ENCODE peak calls at places on chromosomes 11 and 22, in nine cellular contexts. H is OCI-LY7, U is testis, S is tibial artery, W is cardiac muscle cell, T is retinal pigment epithelial cell, D is ovary, L is chondrocyte, F is SK-N-SH. O is an unnamed sample.

GRCh38 chr11:2272946-2273280 is 2.5 kb upstream of the ASCL2 start:
- DNase-seq in H (no peak), U (peak; percentile 4), S (peak; percentile 40), W (no peak), T (no peak), D (no peak), L (no peak), F (no peak), O (no peak)

GRCh38 chr11:86069408-86070086 is 663 bp upstream of the PICALM start:
- DNase-seq in H (peak; percentile 53), U (peak; percentile 27), S (no peak), W (peak; percentile 80), T (peak; percentile 89), D (peak; percentile 9), L (no peak), F (peak; percentile 22), O (peak; percentile 44)

GRCh38 chr22:19105867-19106802 is 16.1 kb downstream of the DGCR2 start:
- DNase-seq in H (peak; percentile 55), U (no peak), S (peak; percentile 56), W (no peak), T (no peak), D (no peak), L (peak; percentile 48), F (peak; percentile 57), O (no peak)

GRCh38 chr11:65182258-65183170 is 786 bp downstream of the CAPN1 start:
- DNase-seq in H (peak; percentile 25), U (no peak), S (peak; percentile 72), W (peak; percentile 50), T (no peak), D (peak; percentile 31), L (no peak), F (no peak), O (peak; percentile 42)

GRCh38 chr11:92975285-92975684 is 5.8 kb downstream of the MTNR1B start:
- DNase-seq in H (no peak), U (no peak), S (no peak), W (no peak), T (no peak), D (no peak), L (no peak), F (no peak), O (no peak)

GRCh38 chr11:813440-814096 is 3.8 kb downstream of the RPLP2 start:
- DNase-seq in H (no peak), U (no peak), S (no peak), W (no peak), T (no peak), D (no peak), L (no peak), F (no peak), O (no peak)

GRCh38 chr11:35558468-35558867 is 33.1 kb upstream of the PAMR1 start:
- DNase-seq in H (no peak), U (no peak), S (no peak), W (no peak), T (no peak), D (no peak), L (no peak), F (no peak), O (no peak)

GRCh38 chr11:44758996-44759395 is 32.2 kb downstream of the TSPAN18 start:
- DNase-seq in H (no peak), U (no peak), S (peak; percentile 31), W (no peak), T (no peak), D (no peak), L (no peak), F (no peak), O (no peak)

GRCh38 chr11:5335166-5335565 is 8.2 kb downstream of the OR51B5 start:
- DNase-seq in H (no peak), U (no peak), S (no peak), W (no peak), T (no peak), D (no peak), L (no peak), F (no peak), O (no peak)

GRCh38 chr11:79196950-79197349 is 243.9 kb downstream of the TENM4 start:
- DNase-seq in H (no peak), U (no peak), S (no peak), W (no peak), T (no peak), D (no peak), L (no peak), F (no peak), O (no peak)

GRCh38 chr22:48825802-48826520 is 1001.7 kb downstream of the BRD1 start:
- DNase-seq in H (no peak), U (no peak), S (peak; percentile 57), W (no peak), T (no peak), D (no peak), L (peak; percentile 88), F (no peak), O (no peak)

GRCh38 chr11:6418958-6419611 is at the start of gene APBB1:
- DNase-seq in H (peak; percentile 81), U (peak; percentile 77), S (peak; percentile 83), W (peak; percentile 71), T (no peak), D (peak; percentile 75), L (no peak), F (peak; percentile 96), O (peak; percentile 76)

GRCh38 chr11:5626191-5626590 is 1.4 kb downstream of the TRIM34 start:
- DNase-seq in H (no peak), U (no peak), S (no peak), W (no peak), T (peak; percentile 50), D (no peak), L (no peak), F (no peak), O (no peak)

DNA sequence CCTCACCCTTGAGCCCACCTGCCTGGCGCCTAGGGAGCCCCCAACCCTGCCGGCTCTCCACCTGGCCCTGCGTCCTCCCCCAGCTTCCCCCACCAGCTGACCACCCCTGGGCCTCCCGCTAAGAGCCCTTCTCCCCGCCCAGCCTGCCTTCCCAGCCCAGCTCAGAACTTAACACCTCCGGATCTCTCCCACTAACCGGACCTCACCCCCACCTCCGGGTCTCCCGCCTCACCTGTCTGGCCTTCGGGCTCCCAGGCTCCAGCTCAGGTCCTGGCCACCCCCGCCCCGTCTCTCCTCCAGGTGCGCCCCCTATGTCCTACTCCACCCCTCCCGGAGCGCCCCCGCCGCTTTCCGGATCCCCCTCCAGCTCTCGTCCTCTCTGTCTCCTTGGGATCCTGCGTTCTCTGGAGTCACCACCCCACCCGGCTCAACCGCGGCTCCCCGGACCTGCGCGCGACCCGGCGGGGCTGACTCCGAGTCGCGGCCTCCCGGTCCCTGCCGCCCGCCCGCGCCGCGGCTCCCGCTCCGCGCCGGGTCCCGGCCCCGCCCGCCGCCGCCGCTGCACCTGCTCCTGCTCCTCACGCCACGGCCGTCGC is at the start of gene KCNJ11:
- DNase-seq in H (no peak), U (no peak), S (no peak), W (peak; percentile 36), T (no peak), D (no peak), L (no peak), F (no peak), O (peak; percentile 25)
- TF ChIP-seq CTCF in H (peak; percentile 40), U (no peak), S (no peak), W (no peak), T (peak; percentile 17), D (no peak), L (no peak), F (no peak), O (no peak)

DNA sequence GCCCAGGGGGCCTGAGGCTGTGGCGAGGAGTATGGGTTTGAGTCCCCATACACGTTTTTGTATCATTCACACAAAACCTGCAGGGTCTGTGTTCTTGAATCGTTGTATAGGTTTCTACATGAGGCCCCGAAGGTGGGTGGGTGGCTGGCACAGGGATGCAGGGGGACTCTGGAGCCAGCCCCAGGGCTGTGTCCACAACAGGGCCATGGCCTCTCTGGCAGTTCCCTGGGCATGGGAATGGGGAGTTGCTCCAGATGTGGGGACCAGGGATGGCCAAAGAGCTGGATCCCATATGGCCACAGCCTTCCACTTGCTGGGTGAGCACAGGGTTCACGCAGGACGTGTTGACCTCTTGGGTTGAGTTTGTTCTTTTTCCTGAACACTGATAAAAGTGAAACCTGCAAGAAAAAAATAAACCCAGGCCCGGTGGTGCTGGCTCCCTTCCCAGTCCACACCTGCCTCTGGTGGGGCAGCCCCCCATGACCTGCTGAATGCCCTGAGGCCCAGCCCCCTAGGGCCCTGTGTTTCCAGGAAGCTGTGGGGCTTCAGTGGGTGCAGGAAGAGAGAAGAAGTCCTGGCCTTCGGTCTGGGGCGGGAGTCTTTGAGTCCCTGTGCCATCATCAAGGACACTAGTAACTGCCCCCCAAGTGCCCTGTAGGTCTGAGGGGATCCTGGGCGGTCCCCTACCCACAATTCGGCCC is 16.1 kb downstream of the MYRF start:
- DNase-seq in H (no peak), U (no peak), S (no peak), W (no peak), T (no peak), D (no peak), L (no peak), F (peak; percentile 63), O (no peak)
- TF ChIP-seq CTCF in H (no peak), U (no peak), S (no peak), W (no peak), T (no peak), D (no peak), L (no peak), F (no peak), O (no peak)

GRCh38 chr22:34976886-34977285 is 89.1 kb upstream of the ISX start:
- DNase-seq in H (no peak), U (no peak), S (no peak), W (no peak), T (no peak), D (no peak), L (no peak), F (no peak), O (no peak)

GRCh38 chr22:34973926-34974325 is 92.0 kb upstream of the ISX start:
- DNase-seq in H (no peak), U (no peak), S (no peak), W (no peak), T (peak; percentile 9), D (no peak), L (no peak), F (no peak), O (no peak)

GRCh38 chr22:34976474-34976873 is 89.5 kb upstream of the ISX start:
- DNase-seq in H (no peak), U (no peak), S (no peak), W (no peak), T (no peak), D (no peak), L (no peak), F (no peak), O (no peak)

GRCh38 chr22:34973016-34973415 is 92.9 kb upstream of the ISX start:
- DNase-seq in H (no peak), U (no peak), S (no peak), W (no peak), T (no peak), D (no peak), L (no peak), F (no peak), O (no peak)

DNA sequence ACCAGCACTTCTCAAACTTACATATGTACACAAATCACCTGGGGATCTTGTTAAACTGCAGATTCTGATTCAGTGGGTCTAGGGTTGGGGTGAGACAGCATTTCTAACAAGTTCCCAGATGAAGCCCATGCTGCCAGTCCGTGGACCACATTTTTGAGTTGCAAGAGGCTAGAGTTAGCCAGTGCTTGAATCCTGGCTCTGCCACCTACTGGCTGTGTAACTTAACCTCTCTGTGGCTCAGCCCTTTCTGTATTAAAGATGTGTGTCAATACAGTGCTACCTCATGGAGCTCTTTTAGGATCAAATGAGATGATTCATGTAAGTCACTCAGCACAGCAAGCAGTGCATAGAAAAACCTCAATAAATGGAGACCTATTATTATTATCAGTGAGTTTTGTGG is 90.2 kb upstream of the ISX start:
- DNase-seq in H (peak; percentile 11), U (no peak), S (no peak), W (no peak), T (no peak), D (no peak), L (no peak), F (no peak), O (no peak)
- TF ChIP-seq CTCF in H (peak; percentile 61), U (no peak), S (no peak), W (no peak), T (no peak), D (no peak), L (peak; percentile 58), F (no peak), O (no peak)

GRCh38 chr11:15852179-15852578 is 504.2 kb downstream of the SOX6 start:
- DNase-seq in H (no peak), U (peak; percentile 55), S (no peak), W (no peak), T (no peak), D (no peak), L (no peak), F (no peak), O (no peak)
- TF ChIP-seq CTCF in H (peak; percentile 58), U (peak; percentile 43), S (no peak), W (peak; percentile 28), T (peak; percentile 62), D (no peak), L (peak; percentile 75), F (peak; percentile 41), O (peak; percentile 22)

O was measured in GM10248.